ENCODE peak calls at places on chromosomes 4 and X, in four cellular contexts. One of them, this sample, is unnamed.

GRCh38 chr4:123250843-123251242 is 145.8 kb upstream of the SPRY1 start:
- DNase-seq in esophagus squamous epithelium: no peak
- DNase-seq in CD8-positive, alpha-beta T cell: no peak
- DNase-seq in cardiac fibroblast: peak
- DNase-seq in this sample: peak

GRCh38 chr4:101782546-101782945 is 8.0 kb upstream of the BANK1 start:
- DNase-seq in cardiac fibroblast: no peak
- DNase-seq in CD8-positive, alpha-beta T cell: no peak
- DNase-seq in esophagus squamous epithelium: no peak
- DNase-seq in this sample: peak

GRCh38 chr4:17142232-17142711 is 243.8 kb upstream of the LDB2 start:
- DNase-seq in CD8-positive, alpha-beta T cell: no peak
- DNase-seq in esophagus squamous epithelium: no peak
- DNase-seq in cardiac fibroblast: peak
- DNase-seq in this sample: no peak

GRCh38 chrX:67780694-67781109 is 236.9 kb downstream of the AR start:
- DNase-seq in CD8-positive, alpha-beta T cell: no peak
- DNase-seq in cardiac fibroblast: peak
- DNase-seq in esophagus squamous epithelium: no peak
- DNase-seq in this sample: peak

GRCh38 chr4:7144374-7145290 is 47.7 kb upstream of the SORCS2 start:
- DNase-seq in CD8-positive, alpha-beta T cell: no peak
- DNase-seq in cardiac fibroblast: no peak
- DNase-seq in esophagus squamous epithelium: no peak
- DNase-seq in this sample: no peak

GRCh38 chr4:147355849-147356248 is 125.0 kb upstream of the EDNRA start:
- DNase-seq in cardiac fibroblast: peak
- DNase-seq in CD8-positive, alpha-beta T cell: no peak
- DNase-seq in esophagus squamous epithelium: no peak
- DNase-seq in this sample: peak

GRCh38 chr4:117560329-117560728 is 474.0 kb upstream of the NDST3 start:
- DNase-seq in cardiac fibroblast: no peak
- DNase-seq in CD8-positive, alpha-beta T cell: no peak
- DNase-seq in esophagus squamous epithelium: no peak
- DNase-seq in this sample: peak

GRCh38 chr4:26055855-26056254 is 141.8 kb downstream of the SMIM20 start:
- DNase-seq in CD8-positive, alpha-beta T cell: no peak
- DNase-seq in cardiac fibroblast: no peak
- DNase-seq in esophagus squamous epithelium: no peak
- DNase-seq in this sample: no peak

GRCh38 chr4:151099226-151099975 is at the start of gene RPS3A:
- DNase-seq in esophagus squamous epithelium: peak
- DNase-seq in cardiac fibroblast: peak
- DNase-seq in CD8-positive, alpha-beta T cell: peak
- DNase-seq in this sample: peak

GRCh38 chr4:105909699-105910340 is 14.5 kb downstream of the NPNT start:
- DNase-seq in cardiac fibroblast: no peak
- DNase-seq in esophagus squamous epithelium: no peak
- DNase-seq in CD8-positive, alpha-beta T cell: no peak
- DNase-seq in this sample: peak

GRCh38 chrX:67207912-67208311 is 335.9 kb upstream of the AR start:
- DNase-seq in esophagus squamous epithelium: no peak
- DNase-seq in cardiac fibroblast: no peak
- DNase-seq in CD8-positive, alpha-beta T cell: no peak
- DNase-seq in this sample: no peak

GRCh38 chr4:112521123-112522116 is 5.4 kb upstream of the NEUROG2 start:
- DNase-seq in CD8-positive, alpha-beta T cell: no peak
- DNase-seq in esophagus squamous epithelium: no peak
- DNase-seq in cardiac fibroblast: no peak
- DNase-seq in this sample: no peak

GRCh38 chr4:137694138-137694537 is 161.8 kb upstream of the PCDH18 start:
- DNase-seq in cardiac fibroblast: peak
- DNase-seq in CD8-positive, alpha-beta T cell: no peak
- DNase-seq in esophagus squamous epithelium: no peak
- DNase-seq in this sample: no peak

GRCh38 chrX:63740382-63740781 is 44.6 kb downstream of the ARHGEF9 start:
- DNase-seq in esophagus squamous epithelium: no peak
- DNase-seq in CD8-positive, alpha-beta T cell: no peak
- DNase-seq in cardiac fibroblast: no peak
- DNase-seq in this sample: no peak

GRCh38 chrX:108437789-108438623 is at the start of gene COL4A6:
- DNase-seq in esophagus squamous epithelium: no peak
- DNase-seq in cardiac fibroblast: no peak
- DNase-seq in CD8-positive, alpha-beta T cell: no peak
- DNase-seq in this sample: peak
- H3K4me3 ChIP-seq in esophagus squamous epithelium: peak
- H3K4me3 ChIP-seq in cardiac fibroblast: peak
- H3K4me3 ChIP-seq in CD8-positive, alpha-beta T cell: no peak
- H3K4me3 ChIP-seq in this sample: peak

DNA sequence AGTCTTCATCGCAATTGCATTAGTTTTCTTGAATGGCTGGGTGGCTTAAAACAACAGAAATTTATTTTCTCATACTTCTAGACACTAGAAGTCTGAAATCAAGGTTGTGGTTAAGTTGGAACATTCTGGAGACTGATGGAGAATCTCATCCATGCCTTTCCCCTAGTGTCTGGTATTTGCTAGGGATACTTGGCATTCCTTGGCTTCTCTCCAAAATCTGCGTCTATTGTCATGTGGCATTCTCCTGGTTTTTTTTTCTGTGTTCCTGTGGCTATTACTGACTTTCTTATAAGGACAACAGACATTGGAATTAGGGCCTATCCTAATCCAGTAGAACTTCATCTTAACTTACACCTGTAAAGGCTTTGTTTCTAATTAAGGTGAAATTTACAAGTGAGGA is 272.8 kb upstream of the EPHA5 start:
- DNase-seq in esophagus squamous epithelium: no peak
- DNase-seq in cardiac fibroblast: peak
- DNase-seq in CD8-positive, alpha-beta T cell: no peak
- DNase-seq in this sample: peak
- TF ChIP-seq CTCF in esophagus squamous epithelium: no peak
- TF ChIP-seq CTCF in cardiac fibroblast: peak
- TF ChIP-seq CTCF in CD8-positive, alpha-beta T cell: no peak
- TF ChIP-seq CTCF in this sample: peak

GRCh38 chrX:153495903-153496629 is 1.3 kb downstream of the BGN start:
- DNase-seq in CD8-positive, alpha-beta T cell: no peak
- DNase-seq in cardiac fibroblast: no peak
- DNase-seq in esophagus squamous epithelium: no peak
- DNase-seq in this sample: no peak
- H3K4me3 ChIP-seq in CD8-positive, alpha-beta T cell: no peak
- H3K4me3 ChIP-seq in cardiac fibroblast: peak
- H3K4me3 ChIP-seq in esophagus squamous epithelium: no peak
- H3K4me3 ChIP-seq in this sample: no peak

GRCh38 chr4:54723786-54724185 is 66.0 kb downstream of the KIT start:
- DNase-seq in esophagus squamous epithelium: no peak
- DNase-seq in cardiac fibroblast: no peak
- DNase-seq in CD8-positive, alpha-beta T cell: no peak
- DNase-seq in this sample: no peak
- TF ChIP-seq CTCF in esophagus squamous epithelium: no peak
- TF ChIP-seq CTCF in cardiac fibroblast: no peak
- TF ChIP-seq CTCF in CD8-positive, alpha-beta T cell: no peak
- TF ChIP-seq CTCF in this sample: no peak

DNA sequence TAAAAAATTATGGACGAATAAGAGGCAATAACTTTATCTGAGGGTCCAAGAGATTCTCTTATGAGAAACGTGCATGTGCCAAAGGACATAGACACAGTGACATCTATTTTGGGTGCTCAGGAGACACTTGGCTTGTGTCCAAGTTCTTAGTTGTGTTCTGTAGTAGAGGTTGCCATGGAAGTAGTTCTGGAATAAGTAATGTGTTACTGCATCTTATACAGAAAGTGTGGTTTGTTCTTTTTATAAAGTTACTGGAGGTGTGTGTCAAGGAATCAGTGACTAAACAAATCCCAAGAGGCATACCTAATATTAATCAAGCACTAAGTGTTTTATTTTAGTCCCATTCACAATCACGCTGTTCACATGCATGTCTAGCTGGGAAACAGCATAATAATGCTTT is 305.7 kb downstream of the ARHGAP24 start:
- DNase-seq in cardiac fibroblast: peak
- DNase-seq in CD8-positive, alpha-beta T cell: no peak
- DNase-seq in esophagus squamous epithelium: no peak
- DNase-seq in this sample: no peak
- H3K4me3 ChIP-seq in cardiac fibroblast: no peak
- H3K4me3 ChIP-seq in CD8-positive, alpha-beta T cell: no peak
- H3K4me3 ChIP-seq in esophagus squamous epithelium: no peak
- H3K4me3 ChIP-seq in this sample: no peak

This sample was measured in epithelial cell of esophagus.